ENCODE peak calls at places on chromosomes 13 and 19, in four cellular contexts. W is AG04449, N is tibial nerve, P is astrocyte. J is an unnamed sample.

GRCh38 chr19:17244618-17245534 is 843 bp downstream of the NR2F6 start:
- DNase-seq in W (no peak), N (no peak), P (no peak), J (no peak)

GRCh38 chr13:108113407-108113806 is 101.9 kb downstream of the LIG4 start:
- DNase-seq in W (no peak), N (no peak), P (no peak), J (no peak)

GRCh38 chr19:29956855-29957254 is 14.8 kb downstream of the URI1 start:
- DNase-seq in W (no peak), N (no peak), P (no peak), J (no peak)

GRCh38 chr13:76473552-76474134 is 412.6 kb downstream of the KCTD12 start:
- DNase-seq in W (peak; percentile 12), N (peak; percentile 83), P (peak; percentile 44), J (peak; percentile 54)

GRCh38 chr19:35290381-35291135 is 1.4 kb upstream of the MAG start:
- DNase-seq in W (no peak), N (no peak), P (no peak), J (no peak)

GRCh38 chr19:991174-991931 is 7.2 kb downstream of the WDR18 start:
- DNase-seq in W (no peak), N (no peak), P (no peak), J (no peak)

GRCh38 chr19:51375504-51376221 is 3.2 kb upstream of the NKG7 start:
- DNase-seq in W (no peak), N (no peak), P (no peak), J (no peak)

GRCh38 chr13:113178896-113179167 is 20.4 kb downstream of the PROZ start:
- DNase-seq in W (no peak), N (no peak), P (peak; percentile 23), J (no peak)

GRCh38 chr13:51034906-51035305 is 76.2 kb downstream of the C13orf42 start:
- DNase-seq in W (no peak), N (no peak), P (no peak), J (no peak)

GRCh38 chr19:38736036-38736412 is 8.2 kb downstream of the CAPN12 start:
- DNase-seq in W (no peak), N (no peak), P (no peak), J (no peak)

GRCh38 chr13:99272481-99272880 is 14.3 kb upstream of the GPR18 start:
- DNase-seq in W (no peak), N (no peak), P (no peak), J (no peak)

GRCh38 chr13:75788494-75788991 is 152.4 kb downstream of the LMO7 start:
- DNase-seq in W (peak; percentile 82), N (no peak), P (peak; percentile 92), J (peak; percentile 84)

GRCh38 chr13:26718872-26719271 is 41.7 kb downstream of the GPR12 start:
- DNase-seq in W (no peak), N (no peak), P (no peak), J (no peak)

GRCh38 chr13:19957320-19958118 is 1.0 kb upstream of the ZMYM2 start:
- DNase-seq in W (no peak), N (peak; percentile 93), P (peak; percentile 73), J (no peak)

GRCh38 chr19:9914315-9915207 is 21.8 kb downstream of the OLFM2 start:
- DNase-seq in W (peak; percentile 19), N (peak; percentile 27), P (peak; percentile 53), J (peak; percentile 40)

GRCh38 chr13:33328691-33329090 is 43.1 kb upstream of the STARD13 start:
- DNase-seq in W (no peak), N (no peak), P (no peak), J (no peak)

GRCh38 chr19:55188620-55189019 is 8.5 kb upstream of the SYT5 start:
- DNase-seq in W (no peak), N (no peak), P (no peak), J (no peak)

GRCh38 chr13:24127116-24127631 is 33.3 kb upstream of the SPATA13 start:
- DNase-seq in W (no peak), N (no peak), P (no peak), J (no peak)

GRCh38 chr19:19113040-19113541 is 25.2 kb downstream of the TMEM161A start:
- DNase-seq in W (peak; percentile 10), N (no peak), P (no peak), J (no peak)
- TF ChIP-seq CTCF in W (peak; percentile 9), N (no peak), P (no peak), J (no peak)

GRCh38 chr13:60326273-60326672 is 70.7 kb upstream of the TDRD3 start:
- DNase-seq in W (no peak), N (no peak), P (no peak), J (no peak)

GRCh38 chr13:60331249-60332012 is 65.6 kb upstream of the TDRD3 start:
- DNase-seq in W (no peak), N (no peak), P (no peak), J (no peak)

GRCh38 chr13:60327551-60327950 is 69.5 kb upstream of the TDRD3 start:
- DNase-seq in W (no peak), N (no peak), P (no peak), J (no peak)

GRCh38 chr13:60328073-60328472 is 68.9 kb upstream of the TDRD3 start:
- DNase-seq in W (no peak), N (no peak), P (no peak), J (no peak)

GRCh38 chr13:60329221-60329983 is 67.6 kb upstream of the TDRD3 start:
- DNase-seq in W (no peak), N (no peak), P (peak; percentile 14), J (peak; percentile 11)
- TF ChIP-seq CTCF in W (peak; percentile 36), N (no peak), P (peak; percentile 36), J (peak; percentile 48)

GRCh38 chr19:16185123-16185924 is at the start of gene FAM32A:
- DNase-seq in W (peak; percentile 95), N (peak; percentile 99), P (peak; percentile 97), J (peak; percentile 98)
- TF ChIP-seq CTCF in W (peak; percentile 5), N (peak; percentile 47), P (peak; percentile 9), J (peak; percentile 10)

DNA sequence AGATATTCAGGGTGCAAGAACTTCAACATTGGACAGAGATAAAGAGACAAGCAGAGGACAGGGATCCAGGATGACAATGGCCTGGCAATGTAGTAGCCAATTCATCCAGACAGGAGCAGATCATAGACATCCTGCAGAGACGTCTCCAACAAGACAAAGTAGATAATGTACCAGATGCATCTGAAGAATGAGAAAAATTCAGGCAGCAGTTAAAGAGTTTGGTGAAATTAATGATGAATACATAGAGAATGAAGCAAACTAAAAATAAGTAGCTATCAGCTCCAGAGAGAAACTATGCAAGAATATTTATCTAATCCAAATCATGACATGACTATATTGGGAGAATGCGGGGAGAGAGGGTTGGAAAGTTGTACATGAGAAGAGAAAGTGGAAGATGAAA is 278.4 kb upstream of the DACH1 start:
- DNase-seq in W (no peak), N (no peak), P (peak; percentile 72), J (no peak)
- TF ChIP-seq CTCF in W (no peak), N (no peak), P (no peak), J (no peak)

DNA sequence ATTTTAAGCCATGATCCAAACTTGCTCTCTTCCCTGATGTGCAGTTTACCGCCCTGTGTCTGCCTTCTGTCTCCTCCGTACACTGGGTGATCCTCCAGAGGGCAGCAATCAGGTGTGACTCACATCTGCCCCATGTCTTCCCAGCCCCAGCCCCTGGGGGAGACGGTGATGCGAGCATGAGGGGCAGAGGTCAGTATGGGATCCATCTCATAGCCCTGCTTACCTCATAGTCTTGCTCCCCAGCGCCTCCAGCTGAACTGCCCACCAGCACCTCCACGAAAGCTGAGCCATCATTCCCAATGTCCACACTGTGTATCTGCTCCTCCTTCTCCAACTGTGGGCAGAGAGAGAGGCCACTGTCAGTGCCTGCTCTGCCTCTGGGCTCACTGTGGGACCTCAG is 14.6 kb downstream of the XRCC1 start:
- DNase-seq in W (no peak), N (no peak), P (no peak), J (no peak)
- TF ChIP-seq CTCF in W (no peak), N (no peak), P (peak; percentile 13), J (no peak)